ENCODE peak calls at places on chromosomes 11 and 22, in nine cellular contexts. C is cardiac fibroblast, K is Caki2, I is AG09319, Q is GM10248, E is lower leg skin, R is AG10803, D is amniotic stem cell, B is fibroblast of pulmonary artery. M is an unnamed sample.

GRCh38 chr22:22753526-22754267 is 109.3 kb downstream of the GGTLC2 start:
- DNase-seq in C (peak), K (peak), I (no peak), Q (peak), E (no peak), R (no peak), D (no peak), B (peak), M (peak)

GRCh38 chr11:13216019-13217006 is 61.3 kb upstream of the BMAL1 start:
- DNase-seq in C (peak), K (peak), I (peak), Q (no peak), E (no peak), R (peak), D (peak), B (peak), M (peak)

GRCh38 chr11:409008-409599 is 5.7 kb downstream of the SIGIRR start:
- DNase-seq in C (no peak), K (no peak), I (no peak), Q (no peak), E (no peak), R (no peak), D (no peak), B (no peak), M (no peak)

GRCh38 chr11:69639843-69640242 is 1.1 kb upstream of the CCND1 start:
- DNase-seq in C (no peak), K (no peak), I (no peak), Q (no peak), E (no peak), R (no peak), D (no peak), B (no peak), M (no peak)

GRCh38 chr11:46363455-46363920 is 16.2 kb downstream of the DGKZ start:
- DNase-seq in C (no peak), K (peak), I (no peak), Q (no peak), E (no peak), R (peak), D (no peak), B (no peak), M (peak)

GRCh38 chr11:66126808-66127555 is 56.9 kb downstream of the PACS1 start:
- DNase-seq in C (peak), K (peak), I (no peak), Q (peak), E (peak), R (peak), D (no peak), B (peak), M (no peak)

GRCh38 chr22:49933236-49933921 is 14.9 kb downstream of the CRELD2 start:
- DNase-seq in C (no peak), K (no peak), I (no peak), Q (no peak), E (no peak), R (no peak), D (no peak), B (no peak), M (no peak)

GRCh38 chr11:73170140-73170539 is 28.0 kb upstream of the FCHSD2 start:
- DNase-seq in C (no peak), K (no peak), I (no peak), Q (no peak), E (no peak), R (no peak), D (no peak), B (no peak), M (no peak)

GRCh38 chr22:19876314-19876940 is 21.8 kb upstream of the GNB1L start:
- DNase-seq in C (peak), K (no peak), I (no peak), Q (no peak), E (no peak), R (no peak), D (no peak), B (no peak), M (no peak)

GRCh38 chr11:104967493-104968364 is 645 bp downstream of the CASP4 start:
- DNase-seq in C (peak), K (no peak), I (no peak), Q (no peak), E (no peak), R (no peak), D (no peak), B (peak), M (peak)

GRCh38 chr22:21663738-21664137 is 2.1 kb upstream of the PPIL2 start:
- DNase-seq in C (no peak), K (no peak), I (no peak), Q (no peak), E (no peak), R (no peak), D (no peak), B (no peak), M (no peak)

GRCh38 chr11:12489246-12489772 is 111.9 kb downstream of the PARVA start:
- DNase-seq in C (no peak), K (no peak), I (no peak), Q (no peak), E (no peak), R (no peak), D (no peak), B (no peak), M (no peak)

GRCh38 chr11:102447941-102448868 is 4.4 kb downstream of the TMEM123 start:
- DNase-seq in C (no peak), K (no peak), I (no peak), Q (no peak), E (no peak), R (no peak), D (no peak), B (no peak), M (no peak)

GRCh38 chr11:125062931-125063428 is at the start of gene SLC37A2:
- DNase-seq in C (peak), K (peak), I (no peak), Q (peak), E (no peak), R (peak), D (peak), B (peak), M (peak)

GRCh38 chr11:83610996-83611395 is 324.8 kb upstream of the CCDC90B start:
- DNase-seq in C (no peak), K (no peak), I (no peak), Q (no peak), E (no peak), R (no peak), D (no peak), B (no peak), M (no peak)

M was measured in SW480.